ENCODE peak calls at places on chromosomes 12 and 14, in four cellular contexts. V is mesendoderm, E is IMR-90, W is H1. Q is an unnamed sample.

GRCh38 chr14:95326987-95327386 is 7.3 kb upstream of the CLMN start:
- DNase-seq in E (no peak), W (no peak), V (no peak), Q (no peak)

GRCh38 chr14:105903971-105904370 is 377.6 kb downstream of the TMEM121 start:
- DNase-seq in E (no peak), V (no peak), W (no peak), Q (no peak)

GRCh38 chr12:49730568-49731101 is 10.7 kb upstream of the TMBIM6 start:
- DNase-seq in W (no peak), V (no peak), E (no peak), Q (no peak)

GRCh38 chr14:77314043-77314442 is 6.6 kb downstream of the POMT2 start:
- DNase-seq in E (peak; percentile 89), V (peak; percentile 94), W (no peak), Q (peak; percentile 49)

GRCh38 chr14:34043627-34044372 is 92.9 kb upstream of the EGLN3 start:
- DNase-seq in W (no peak), E (no peak), V (peak; percentile 93), Q (peak; percentile 37)

GRCh38 chr14:89221109-89221508 is 195.9 kb downstream of the FOXN3 start:
- DNase-seq in E (peak; percentile 84), W (no peak), V (no peak), Q (no peak)

GRCh38 chr14:49955013-49955412 is 62.1 kb downstream of the ARF6 start:
- DNase-seq in W (no peak), V (no peak), E (no peak), Q (no peak)

GRCh38 chr14:52068741-52069616 is at the start of gene NID2:
- DNase-seq in V (peak; percentile 91), E (peak; percentile 95), W (peak; percentile 92), Q (peak; percentile 91)

GRCh38 chr14:78383060-78383459 is 212.9 kb downstream of the NRXN3 start:
- DNase-seq in W (no peak), V (peak; percentile 9), E (no peak), Q (no peak)

GRCh38 chr12:105523164-105524057 is 192.9 kb downstream of the C12orf75 start:
- DNase-seq in W (no peak), V (no peak), E (peak; percentile 86), Q (no peak)

GRCh38 chr14:24673534-24674203 is 39.7 kb upstream of the GZMB start:
- DNase-seq in E (no peak), W (no peak), V (no peak), Q (no peak)

GRCh38 chr12:53098354-53098981 is 1.0 kb downstream of the IGFBP6 start:
- DNase-seq in V (peak; percentile 38), E (peak; percentile 82), W (no peak), Q (peak; percentile 29)

GRCh38 chr12:96401061-96401871 is 1.0 kb upstream of the CDK17 start:
- DNase-seq in E (peak; percentile 89), V (peak; percentile 53), W (no peak), Q (no peak)

GRCh38 chr14:91171291-91171690 is 57.4 kb downstream of the DGLUCY start:
- DNase-seq in W (no peak), E (no peak), V (no peak), Q (no peak)

GRCh38 chr12:71057330-71057729 is 100.5 kb downstream of the TSPAN8 start:
- DNase-seq in E (no peak), W (no peak), V (no peak), Q (no peak)

GRCh38 chr12:108756421-108756820 is 25.1 kb upstream of the CORO1C start:
- DNase-seq in E (no peak), W (no peak), V (no peak), Q (no peak)

GRCh38 chr12:26043139-26044006 is 81.5 kb downstream of the BHLHE41 start:
- DNase-seq in W (no peak), V (peak; percentile 30), E (no peak), Q (no peak)

GRCh38 chr14:71908141-71908540 is 24.1 kb upstream of the RGS6 start:
- DNase-seq in V (peak; percentile 14), W (no peak), E (no peak), Q (no peak)

GRCh38 chr14:39666386-39666785 is 234.2 kb upstream of the FBXO33 start:
- DNase-seq in W (no peak), V (no peak), E (no peak), Q (no peak)

GRCh38 chr12:76299536-76300296 is 48.5 kb downstream of the BBS10 start:
- DNase-seq in V (peak; percentile 91), W (no peak), E (no peak), Q (no peak)

GRCh38 chr14:68702105-68702504 is 90.8 kb downstream of the ZFP36L1 start:
- DNase-seq in E (no peak), W (no peak), V (no peak), Q (no peak)

GRCh38 chr14:68704736-68705720 is 87.8 kb downstream of the ZFP36L1 start:
- DNase-seq in E (peak; percentile 44), V (no peak), W (no peak), Q (no peak)

GRCh38 chr14:68702578-68702977 is 90.3 kb downstream of the ZFP36L1 start:
- DNase-seq in V (no peak), W (no peak), E (no peak), Q (no peak)

GRCh38 chr14:68703093-68703492 is 89.8 kb downstream of the ZFP36L1 start:
- DNase-seq in E (peak; percentile 81), V (no peak), W (no peak), Q (no peak)

DNA sequence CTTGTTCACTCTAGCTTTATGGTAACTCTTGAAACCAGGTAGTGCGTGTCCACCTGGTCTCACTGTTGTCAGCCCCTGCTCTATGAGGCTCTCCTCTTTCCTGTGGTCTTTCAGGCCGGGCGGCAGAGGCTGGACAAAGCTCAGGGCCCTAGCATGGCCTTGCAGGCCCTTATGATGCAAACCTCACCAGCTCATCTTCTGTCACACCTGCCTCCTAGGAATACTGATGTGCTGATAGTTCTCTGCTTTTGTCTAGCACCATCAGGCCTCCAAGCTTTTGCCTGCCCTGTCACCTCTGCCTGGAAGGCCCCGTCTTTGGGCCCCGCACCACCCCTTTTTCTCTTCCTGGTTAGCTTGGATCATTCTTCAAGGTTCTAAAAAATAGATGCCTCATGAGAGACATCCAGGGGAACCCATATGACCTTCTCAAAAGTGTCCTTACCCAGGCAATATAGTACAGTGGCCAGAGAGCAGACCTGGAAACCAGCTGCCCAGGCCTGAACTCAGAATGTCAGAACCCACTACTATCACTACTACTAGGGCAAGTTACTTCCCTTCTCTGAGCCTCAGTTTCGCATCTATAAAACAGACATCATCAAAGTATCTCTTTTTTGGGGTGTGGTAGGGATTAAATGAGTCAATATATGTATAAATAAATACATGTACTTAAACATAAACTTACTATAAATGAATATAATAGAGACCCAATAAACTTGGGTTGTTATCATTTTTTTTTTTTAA is 91.7 kb downstream of the ZFP36L1 start:
- DNase-seq in W (no peak), V (no peak), E (no peak), Q (no peak)
- H4K5ac ChIP-seq in W (no peak overlapping the region), V (no peak overlapping the region), E (no peak overlapping the region), Q (no peak overlapping the region)

GRCh38 chr12:124007356-124007755 is 34.3 kb downstream of the ZNF664 start:
- DNase-seq in V (no peak), E (no peak), W (no peak), Q (no peak)
- H4K5ac ChIP-seq in V (no peak overlapping the region), E (no peak overlapping the region), W (no peak overlapping the region), Q (no peak overlapping the region)

GRCh38 chr14:65901595-65901994 is 489.1 kb downstream of the FUT8 start:
- DNase-seq in V (no peak), W (no peak), E (no peak), Q (no peak)

GRCh38 chr14:65906948-65907347 is 494.4 kb downstream of the FUT8 start:
- DNase-seq in V (no peak), W (no peak), E (no peak), Q (no peak)

GRCh38 chr14:65910108-65910507 is 497.6 kb downstream of the FUT8 start:
- DNase-seq in V (peak; percentile 46), E (peak; percentile 28), W (no peak), Q (no peak)

GRCh38 chr14:65904988-65905387 is 492.5 kb downstream of the FUT8 start:
- DNase-seq in V (no peak), W (no peak), E (no peak), Q (no peak)
- H4K5ac ChIP-seq in V (no peak overlapping the region), W (no peak overlapping the region), E (no peak overlapping the region), Q (no peak overlapping the region)

GRCh38 chr12:93106910-93107309 is 177.8 kb upstream of the EEA1 start:
- DNase-seq in E (no peak), V (no peak), W (no peak), Q (no peak)
- H4K5ac ChIP-seq in E (no peak overlapping the region), V (no peak overlapping the region), W (no peak overlapping the region), Q (no peak overlapping the region)

GRCh38 chr12:94555687-94556086 is 94.7 kb downstream of the TMCC3 start:
- DNase-seq in E (no peak), V (no peak), W (no peak), Q (no peak)
- H4K5ac ChIP-seq in E (no peak overlapping the region), V (no peak overlapping the region), W (no peak overlapping the region), Q (no peak overlapping the region)